ENCODE peak calls at places on chromosomes 1 and 21, in four cellular contexts. W, C, E and I are unnamed samples.

GRCh38 chr1:244654284-244655038 is 1.5 kb downstream of the DESI2 start:
- DNase-seq in W (no peak), C (no peak), E (peak), I (no peak)

GRCh38 chr1:210848474-210848873 is 285.5 kb downstream of the KCNH1 start:
- DNase-seq in W (no peak), C (no peak), E (no peak), I (no peak)

GRCh38 chr1:43074244-43074643 is 97.8 kb downstream of the EBNA1BP2 start:
- DNase-seq in W (no peak), C (no peak), E (no peak), I (no peak)

GRCh38 chr21:45523411-45524101 is 18.7 kb downstream of the SLC19A1 start:
- DNase-seq in W (no peak), C (no peak), E (no peak), I (no peak)

GRCh38 chr1:41513388-41513745 is 28.9 kb upstream of the EDN2 start:
- DNase-seq in W (no peak), C (no peak), E (no peak), I (no peak)

GRCh38 chr1:69827732-69828131 is 260.0 kb downstream of the LRRC7 start:
- DNase-seq in W (no peak), C (no peak), E (no peak), I (no peak)

GRCh38 chr1:200131551-200132125 is 104.1 kb downstream of the NR5A2 start:
- DNase-seq in W (no peak), C (no peak), E (no peak), I (no peak)

GRCh38 chr1:212915245-212916091 is 34.9 kb upstream of the VASH2 start:
- DNase-seq in W (no peak), C (no peak), E (peak), I (no peak)

GRCh38 chr1:160956966-160957365 is 2.4 kb upstream of the ITLN2 start:
- DNase-seq in W (no peak), C (no peak), E (no peak), I (no peak)

GRCh38 chr1:160951443-160952128 is 3.0 kb downstream of the ITLN2 start:
- DNase-seq in W (no peak), C (peak), E (peak), I (peak)

GRCh38 chr1:160953030-160953429 is 1.6 kb downstream of the ITLN2 start:
- DNase-seq in W (no peak), C (no peak), E (peak), I (no peak)

GRCh38 chr1:160952129-160952510 is 2.5 kb downstream of the ITLN2 start:
- DNase-seq in W (no peak), C (no peak), E (no peak), I (no peak)

GRCh38 chr1:160954158-160955104 is at the start of gene ITLN2:
- DNase-seq in W (no peak), C (peak), E (peak), I (no peak)
- TF ChIP-seq CTCF in W (peak), C (peak), E (peak), I (peak)

DNA sequence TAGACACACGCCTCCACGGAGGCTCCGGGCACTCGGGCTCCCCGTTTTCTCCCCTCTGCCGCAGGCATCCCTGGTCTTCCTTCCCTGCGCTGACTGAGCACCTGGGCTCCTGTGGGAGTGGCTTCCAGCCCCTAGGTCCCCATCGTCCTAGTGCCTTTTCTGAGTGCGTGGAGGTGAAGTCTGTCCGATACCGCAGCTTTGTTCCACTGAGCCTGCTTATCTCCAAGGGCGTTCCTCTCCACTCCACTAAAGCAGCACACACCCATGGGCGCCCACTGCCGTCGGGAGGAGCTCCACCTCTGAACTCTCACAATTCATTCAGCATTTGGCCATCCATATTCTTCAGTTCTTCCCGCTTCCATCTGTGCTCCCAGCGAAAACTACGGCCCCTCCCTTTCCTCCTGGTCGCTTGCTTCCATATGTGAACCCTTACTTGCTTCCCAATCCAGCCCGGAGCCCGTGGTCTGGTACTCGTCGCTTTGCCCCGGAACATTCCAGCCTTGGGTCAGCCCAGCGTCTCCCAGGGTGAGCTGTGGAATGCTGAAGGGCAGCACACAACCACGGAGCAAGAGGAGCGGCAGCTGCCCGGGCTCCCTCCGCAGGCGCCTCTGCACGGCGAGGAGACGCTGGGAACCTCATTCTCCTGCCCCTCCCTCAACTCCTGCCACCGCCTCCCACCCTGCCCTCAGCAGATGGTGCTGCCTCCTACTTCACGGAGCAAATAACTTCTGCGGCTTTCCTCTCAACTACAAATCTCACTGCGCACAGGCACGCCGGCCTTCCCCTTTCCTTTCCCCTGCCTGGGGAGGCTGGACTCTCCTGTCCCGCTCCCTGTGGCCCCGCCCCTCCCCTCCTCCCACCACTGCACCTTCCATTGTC is 27.5 kb downstream of the ATP8B2 start:
- DNase-seq in W (no peak), C (no peak), E (peak), I (no peak)
- TF ChIP-seq CTCF in W (no peak), C (peak), E (no peak), I (no peak)

GRCh38 chr1:175318633-175319032 is 126.1 kb upstream of the KIAA0040 start:
- DNase-seq in W (no peak), C (no peak), E (no peak), I (no peak)

GRCh38 chr1:175320804-175321203 is 128.2 kb upstream of the KIAA0040 start:
- DNase-seq in W (no peak), C (no peak), E (no peak), I (no peak)

GRCh38 chr1:175317795-175318194 is 125.2 kb upstream of the KIAA0040 start:
- DNase-seq in W (no peak), C (no peak), E (peak), I (no peak)

GRCh38 chr1:175319112-175319911 is 126.7 kb upstream of the KIAA0040 start:
- DNase-seq in W (peak), C (peak), E (peak), I (peak)

GRCh38 chr1:175319912-175320230 is 127.3 kb upstream of the KIAA0040 start:
- DNase-seq in W (no peak), C (no peak), E (no peak), I (no peak)
- TF ChIP-seq CTCF in W (no peak), C (no peak), E (no peak), I (no peak)

DNA sequence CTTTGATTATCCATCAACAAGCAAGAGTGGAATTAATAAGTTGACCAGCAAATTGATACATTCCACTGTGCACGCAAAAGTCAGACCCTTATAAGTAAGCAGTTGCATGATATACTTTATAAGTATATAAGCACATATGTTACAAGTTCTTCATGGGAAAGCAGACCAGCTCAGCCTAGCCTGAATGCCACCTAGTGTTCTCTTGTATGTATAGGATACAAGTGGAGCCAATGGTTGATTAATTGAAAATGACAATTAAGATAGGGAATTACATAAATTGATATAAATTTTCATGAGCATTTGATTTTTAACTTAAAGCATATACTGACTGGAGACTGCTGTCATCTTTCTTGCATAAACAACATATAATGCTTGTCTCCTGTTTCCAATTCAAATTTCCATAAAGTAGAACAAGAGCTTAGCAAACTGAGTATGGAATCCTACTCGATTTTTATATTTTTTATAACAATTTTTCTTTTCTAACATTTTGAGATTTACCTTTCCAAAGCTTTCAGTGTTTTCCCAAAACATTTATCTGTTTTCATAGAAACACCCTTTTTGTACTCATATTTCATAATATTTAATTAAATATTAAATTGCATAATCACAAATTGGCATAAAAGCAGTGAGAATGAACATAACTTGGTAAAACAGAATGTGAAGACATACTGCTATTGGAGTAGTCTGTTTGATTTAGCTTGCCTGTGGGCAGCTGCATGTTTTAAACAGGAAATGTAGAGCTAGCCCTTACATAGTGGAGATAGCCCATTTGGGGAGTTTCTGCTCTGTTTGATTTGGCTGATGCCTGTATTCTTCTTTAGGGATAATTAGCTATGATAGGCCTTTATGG is 62.8 kb downstream of the MAGI3 start:
- DNase-seq in W (no peak), C (no peak), E (peak), I (peak)
- TF ChIP-seq CTCF in W (peak), C (peak), E (peak), I (peak)

GRCh38 chr1:3065797-3066196 is 3.2 kb upstream of the PRDM16 start:
- DNase-seq in W (no peak), C (no peak), E (no peak), I (no peak)

GRCh38 chr1:3067301-3067670 is 1.7 kb upstream of the PRDM16 start:
- DNase-seq in W (no peak), C (no peak), E (no peak), I (no peak)

GRCh38 chr1:3065396-3065795 is 3.6 kb upstream of the PRDM16 start:
- DNase-seq in W (no peak), C (no peak), E (no peak), I (no peak)

GRCh38 chr1:3066826-3067225 is 2.2 kb upstream of the PRDM16 start:
- DNase-seq in W (no peak), C (no peak), E (no peak), I (no peak)

GRCh38 chr1:3066250-3066711 is 2.7 kb upstream of the PRDM16 start:
- DNase-seq in W (no peak), C (no peak), E (no peak), I (no peak)
- TF ChIP-seq CTCF in W (no peak), C (no peak), E (no peak), I (no peak)

GRCh38 chr1:204125759-204126351 is 26.0 kb downstream of the ETNK2 start:
- DNase-seq in W (no peak), C (no peak), E (no peak), I (no peak)

GRCh38 chr1:204126367-204126766 is 25.5 kb downstream of the ETNK2 start:
- DNase-seq in W (no peak), C (no peak), E (no peak), I (no peak)

GRCh38 chr1:204124639-204125038 is 27.2 kb downstream of the ETNK2 start:
- DNase-seq in W (no peak), C (no peak), E (no peak), I (no peak)

GRCh38 chr1:204121840-204122555 is 29.8 kb downstream of the ETNK2 start:
- DNase-seq in W (no peak), C (no peak), E (no peak), I (no peak)

GRCh38 chr1:204123376-204123775 is 28.5 kb downstream of the ETNK2 start:
- DNase-seq in W (no peak), C (no peak), E (peak), I (no peak)
- TF ChIP-seq CTCF in W (peak), C (peak), E (peak), I (peak)

GRCh38 chr1:71593523-71593922 is 512.7 kb upstream of the ZRANB2 start:
- DNase-seq in W (no peak), C (no peak), E (peak), I (no peak)
- TF ChIP-seq CTCF in W (peak), C (peak), E (peak), I (peak)

GRCh38 chr1:234765181-234765580 is 155.2 kb upstream of the IRF2BP2 start:
- DNase-seq in W (no peak), C (no peak), E (no peak), I (no peak)
- TF ChIP-seq CTCF in W (no peak), C (no peak), E (no peak), I (no peak)